ENCODE peak calls at places on chromosome 12, in four cellular contexts. One of them, this sample, is unnamed.

GRCh38 chr12:113766880-113767878 is 198.9 kb downstream of the RBM19 start:
- DNase-seq in lower leg skin: no peak
- DNase-seq in GM12878: no peak
- DNase-seq in A549: peak; percentile 80
- DNase-seq in this sample: no peak

GRCh38 chr12:1474059-1474537 is 120.3 kb downstream of the FBXL14 start:
- DNase-seq in A549: peak; percentile 12
- DNase-seq in GM12878: no peak
- DNase-seq in lower leg skin: no peak
- DNase-seq in this sample: peak; percentile 86

GRCh38 chr12:113390064-113391043 is 13.3 kb downstream of the SDS start:
- DNase-seq in A549: no peak
- DNase-seq in lower leg skin: no peak
- DNase-seq in GM12878: no peak
- DNase-seq in this sample: no peak

GRCh38 chr12:50057000-50057841 is at the start of gene ASIC1:
- DNase-seq in GM12878: no peak
- DNase-seq in A549: peak; percentile 83
- DNase-seq in lower leg skin: peak; percentile 46
- DNase-seq in this sample: peak; percentile 81

GRCh38 chr12:30286345-30286926 is 409.2 kb downstream of the IPO8 start:
- DNase-seq in A549: peak; percentile 13
- DNase-seq in GM12878: no peak
- DNase-seq in lower leg skin: no peak
- DNase-seq in this sample: peak; percentile 42

GRCh38 chr12:18306311-18306710 is 45.0 kb downstream of the PIK3C2G start:
- DNase-seq in A549: no peak
- DNase-seq in lower leg skin: no peak
- DNase-seq in GM12878: no peak
- DNase-seq in this sample: no peak

GRCh38 chr12:18139989-18140596 is 50.1 kb upstream of the RERGL start:
- DNase-seq in A549: no peak
- DNase-seq in GM12878: no peak
- DNase-seq in lower leg skin: no peak
- DNase-seq in this sample: peak; percentile 41

GRCh38 chr12:55019784-55020183 is at the start of gene NEUROD4:
- DNase-seq in lower leg skin: peak; percentile 13
- DNase-seq in GM12878: no peak
- DNase-seq in A549: no peak
- DNase-seq in this sample: peak; percentile 61

GRCh38 chr12:131454418-131455217 is 256.3 kb upstream of the SFSWAP start:
- DNase-seq in A549: peak; percentile 87
- DNase-seq in lower leg skin: no peak
- DNase-seq in GM12878: no peak
- DNase-seq in this sample: peak; percentile 88

GRCh38 chr12:124545508-124546418 is 21.6 kb downstream of the NCOR2 start:
- DNase-seq in GM12878: peak; percentile 76
- DNase-seq in lower leg skin: no peak
- DNase-seq in A549: no peak
- DNase-seq in this sample: no peak

GRCh38 chr12:71662861-71663560 is 637 bp downstream of the ZFC3H1 start:
- DNase-seq in A549: peak; percentile 43
- DNase-seq in lower leg skin: peak; percentile 55
- DNase-seq in GM12878: no peak
- DNase-seq in this sample: peak; percentile 78

GRCh38 chr12:90621927-90622326 is 333.0 kb downstream of the CCER1 start:
- DNase-seq in GM12878: no peak
- DNase-seq in A549: no peak
- DNase-seq in lower leg skin: no peak
- DNase-seq in this sample: no peak

GRCh38 chr12:125187780-125188741 is 122.8 kb downstream of the AACS start:
- DNase-seq in GM12878: no peak
- DNase-seq in A549: no peak
- DNase-seq in lower leg skin: no peak
- DNase-seq in this sample: no peak

GRCh38 chr12:69903548-69903947 is 78.5 kb downstream of the MYRFL start:
- DNase-seq in GM12878: no peak
- DNase-seq in lower leg skin: no peak
- DNase-seq in A549: no peak
- DNase-seq in this sample: no peak

GRCh38 chr12:63921157-63921556 is 76.7 kb downstream of the SRGAP1 start:
- DNase-seq in A549: no peak
- DNase-seq in lower leg skin: no peak
- DNase-seq in GM12878: no peak
- DNase-seq in this sample: no peak

GRCh38 chr12:93347054-93347786 is 30.5 kb upstream of the NUDT4 start:
- DNase-seq in A549: no peak
- DNase-seq in GM12878: no peak
- DNase-seq in lower leg skin: no peak
- DNase-seq in this sample: no peak

GRCh38 chr12:86613306-86613705 is 357.1 kb upstream of the MGAT4C start:
- DNase-seq in GM12878: no peak
- DNase-seq in lower leg skin: no peak
- DNase-seq in A549: no peak
- DNase-seq in this sample: no peak

GRCh38 chr12:131085125-131085815 is 131.6 kb downstream of the ADGRD1 start:
- DNase-seq in GM12878: no peak
- DNase-seq in A549: no peak
- DNase-seq in lower leg skin: no peak
- DNase-seq in this sample: no peak

GRCh38 chr12:30219047-30219446 is 435.3 kb upstream of the TMTC1 start:
- DNase-seq in GM12878: no peak
- DNase-seq in lower leg skin: no peak
- DNase-seq in A549: no peak
- DNase-seq in this sample: no peak

GRCh38 chr12:52254180-52254964 is 20.1 kb upstream of the KRT86 start:
- DNase-seq in A549: peak; percentile 38
- DNase-seq in GM12878: no peak
- DNase-seq in lower leg skin: no peak
- DNase-seq in this sample: no peak
- TF ChIP-seq POLR2A in A549: peak; percentile 28
- TF ChIP-seq POLR2A in GM12878: no peak
- TF ChIP-seq POLR2A in lower leg skin: no peak
- TF ChIP-seq POLR2A in this sample: no peak

DNA sequence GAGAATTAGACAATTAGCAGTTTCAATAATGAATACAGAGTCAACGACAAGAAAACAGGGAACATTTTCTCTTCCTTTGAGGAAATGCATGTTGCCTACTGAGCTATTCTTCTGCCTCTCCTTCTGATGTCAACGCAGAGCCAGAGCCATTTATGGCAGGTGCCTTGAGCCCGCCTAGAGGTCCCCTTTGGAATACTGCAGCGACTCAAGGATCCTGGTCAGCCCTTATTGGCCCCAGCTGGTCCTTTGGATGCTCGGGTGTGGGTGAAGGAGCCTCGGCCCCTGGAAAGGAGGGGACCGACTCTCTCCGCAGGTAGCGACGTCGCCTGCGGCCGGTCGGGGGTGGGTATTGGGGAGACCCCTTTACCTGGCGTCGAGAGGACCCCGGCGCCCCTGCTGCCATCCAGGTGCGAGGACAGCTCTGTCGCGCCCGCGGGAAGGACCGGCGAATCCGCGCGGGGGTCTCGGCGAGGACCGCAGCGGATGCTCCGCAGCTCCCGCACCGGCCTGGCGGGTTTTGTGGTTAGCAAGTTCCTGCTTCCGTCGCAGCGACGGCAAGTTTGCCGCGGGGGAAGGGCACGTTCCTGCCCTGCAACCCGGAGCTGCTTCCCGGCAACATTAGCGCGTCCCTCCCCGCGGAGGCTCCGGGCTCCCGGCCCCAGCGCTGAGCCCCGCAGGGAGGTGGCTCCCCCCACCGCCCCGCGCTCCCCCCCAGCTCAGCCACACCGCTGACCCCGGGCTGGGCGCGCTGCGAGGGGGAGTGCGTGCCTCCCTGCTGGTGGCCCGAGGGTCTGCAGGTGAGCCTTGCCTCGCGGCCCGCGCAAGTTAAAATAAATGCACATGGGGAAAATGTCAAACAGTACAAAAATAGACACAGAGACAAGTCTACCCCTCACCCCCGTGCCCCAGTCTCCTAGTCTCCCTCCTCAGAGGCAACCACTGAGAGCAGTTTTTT is at the start of gene MANSC1:
- DNase-seq in A549: peak; percentile 58
- DNase-seq in GM12878: no peak
- DNase-seq in lower leg skin: peak; percentile 41
- DNase-seq in this sample: peak; percentile 70
- TF ChIP-seq POLR2A in A549: peak; percentile 37
- TF ChIP-seq POLR2A in GM12878: peak; percentile 35
- TF ChIP-seq POLR2A in lower leg skin: no peak
- TF ChIP-seq POLR2A in this sample: no peak

DNA sequence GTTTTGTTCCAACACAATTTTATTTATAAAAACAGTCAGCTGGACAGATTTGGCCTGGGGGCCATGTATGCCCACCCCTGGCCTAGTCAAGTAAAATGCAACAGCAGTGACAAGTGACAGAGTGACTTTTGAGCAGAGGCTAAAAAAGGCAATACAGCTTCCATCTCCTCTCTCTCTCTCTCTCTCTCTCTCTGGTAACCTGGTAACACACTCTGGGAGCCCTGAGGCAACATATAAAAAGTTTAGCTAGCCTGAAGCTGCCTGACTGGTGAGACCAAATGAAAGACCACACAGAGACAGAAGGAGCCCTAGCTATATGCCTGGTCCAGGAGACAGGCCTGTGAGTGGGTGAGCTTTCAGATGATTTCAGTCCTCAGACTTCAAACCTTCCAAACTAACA is 105.4 kb downstream of the DENND5B start:
- DNase-seq in GM12878: no peak
- DNase-seq in A549: no peak
- DNase-seq in lower leg skin: no peak
- DNase-seq in this sample: no peak
- TF ChIP-seq POLR2A in GM12878: no peak
- TF ChIP-seq POLR2A in A549: no peak
- TF ChIP-seq POLR2A in lower leg skin: no peak
- TF ChIP-seq POLR2A in this sample: no peak

DNA sequence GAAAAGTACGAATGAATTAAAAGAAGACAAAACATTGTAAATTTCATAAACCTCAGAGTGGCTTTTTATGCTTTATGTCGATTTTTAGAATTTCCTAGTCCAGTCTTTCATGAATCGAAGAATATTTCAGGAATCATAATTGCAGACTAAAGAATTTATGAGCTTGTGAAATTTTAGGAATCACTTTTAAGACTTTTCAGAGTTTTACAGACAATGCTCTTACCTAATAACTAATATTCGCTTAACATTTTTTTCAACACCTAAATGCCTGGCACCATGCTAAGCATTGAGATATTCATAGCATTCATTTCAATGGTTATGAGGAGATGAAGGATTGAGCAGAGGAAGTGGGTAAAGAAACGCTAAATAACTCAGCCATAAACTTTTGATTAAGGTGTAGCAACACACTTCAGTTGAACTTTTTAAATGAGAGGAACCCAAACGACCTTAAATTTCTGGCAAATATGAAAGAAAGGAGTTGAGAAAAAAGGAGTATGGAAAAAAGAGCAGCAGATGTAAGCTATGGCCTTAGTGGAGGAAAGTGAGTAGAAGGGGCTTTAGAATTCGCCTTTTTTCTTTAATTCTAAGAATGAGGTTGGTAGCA is 739 bp upstream of the USP44 start:
- DNase-seq in lower leg skin: no peak
- DNase-seq in GM12878: no peak
- DNase-seq in A549: no peak
- DNase-seq in this sample: no peak
- TF ChIP-seq POLR2A in lower leg skin: no peak
- TF ChIP-seq POLR2A in GM12878: no peak
- TF ChIP-seq POLR2A in A549: no peak
- TF ChIP-seq POLR2A in this sample: no peak

GRCh38 chr12:56723352-56723751 is 1.7 kb downstream of the NACA start:
- DNase-seq in A549: no peak
- DNase-seq in lower leg skin: no peak
- DNase-seq in GM12878: no peak
- DNase-seq in this sample: no peak

GRCh38 chr12:56724989-56725722 is at the start of gene NACA:
- DNase-seq in GM12878: peak; percentile 91
- DNase-seq in A549: peak; percentile 99
- DNase-seq in lower leg skin: peak; percentile 99
- DNase-seq in this sample: peak; percentile 100

GRCh38 chr12:56722832-56723231 is 2.3 kb downstream of the NACA start:
- DNase-seq in A549: no peak
- DNase-seq in GM12878: no peak
- DNase-seq in lower leg skin: no peak
- DNase-seq in this sample: no peak

GRCh38 chr12:56724660-56724988 is 475 bp downstream of the NACA start:
- DNase-seq in GM12878: no peak
- DNase-seq in lower leg skin: no peak
- DNase-seq in A549: no peak
- DNase-seq in this sample: no peak

GRCh38 chr12:56723889-56724659 is 1.0 kb downstream of the NACA start:
- DNase-seq in GM12878: no peak
- DNase-seq in lower leg skin: peak; percentile 91
- DNase-seq in A549: no peak
- DNase-seq in this sample: peak; percentile 55
- TF ChIP-seq POLR2A in GM12878: no peak
- TF ChIP-seq POLR2A in lower leg skin: no peak
- TF ChIP-seq POLR2A in A549: no peak
- TF ChIP-seq POLR2A in this sample: no peak

DNA sequence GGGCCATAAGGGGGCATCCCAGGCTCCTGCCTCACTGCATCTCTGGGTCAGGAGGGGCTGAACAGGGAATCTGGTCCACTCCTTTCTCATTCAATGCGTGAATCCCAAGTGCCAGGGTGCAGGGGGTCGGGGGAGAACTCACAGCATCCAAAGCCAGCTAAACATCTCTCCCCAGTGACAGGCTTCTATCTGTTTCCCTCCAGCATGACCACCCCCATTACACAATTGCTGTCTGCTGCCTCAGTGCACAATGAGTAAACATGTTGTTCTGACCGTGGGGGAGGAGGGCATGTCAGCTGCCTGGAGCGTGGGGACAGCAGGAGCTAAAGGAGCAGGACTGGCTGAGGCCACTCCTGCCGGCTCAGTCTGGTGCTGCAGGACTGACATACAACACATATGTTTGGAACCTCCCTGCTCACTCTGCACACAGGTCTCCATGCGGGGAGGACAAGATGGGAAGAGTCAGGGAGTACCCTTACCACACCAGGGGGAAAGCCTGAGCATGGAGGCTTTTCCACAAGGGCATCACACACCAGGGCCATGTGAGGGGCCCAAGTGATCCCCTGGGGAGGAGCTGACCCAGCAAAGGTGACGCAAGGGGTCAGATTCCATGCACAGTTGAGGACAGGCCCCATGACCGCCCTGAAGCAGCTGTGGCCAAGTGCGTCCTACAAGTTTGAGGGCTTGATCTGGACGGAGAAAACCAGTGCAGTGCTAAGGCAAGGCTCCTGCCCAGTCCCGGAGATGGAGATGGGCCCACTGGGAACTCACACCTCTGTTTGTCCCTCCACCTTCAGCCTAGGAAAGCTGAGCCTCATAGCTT is 1.4 kb downstream of the TNS2 start:
- DNase-seq in lower leg skin: peak; percentile 91
- DNase-seq in GM12878: no peak
- DNase-seq in A549: no peak
- DNase-seq in this sample: peak; percentile 88
- TF ChIP-seq POLR2A in lower leg skin: peak; percentile 46
- TF ChIP-seq POLR2A in GM12878: no peak
- TF ChIP-seq POLR2A in A549: no peak
- TF ChIP-seq POLR2A in this sample: no peak